ENCODE peak calls at places on chromosomes 2 and 18, in seven cellular contexts. N is ascending aorta, B is K562, J is A549, P is heart left ventricle, W is colonic mucosa, F is heart right ventricle. A is an unnamed sample.

GRCh38 chr18:22169011-22169888 is at the start of gene GATA6:
- DNase-seq in N (peak; percentile 97), B (peak; percentile 80), J (peak; percentile 75), P (peak; percentile 95), W (peak; percentile 94), F (peak; percentile 89), A (peak; percentile 94)

GRCh38 chr18:39951321-39951720 is 2003.7 kb upstream of the PIK3C3 start:
- DNase-seq in N (no peak), B (no peak), J (no peak), P (no peak), W (no peak), F (no peak), A (peak; percentile 27)

GRCh38 chr2:99420751-99421299 is 69.0 kb downstream of the REV1 start:
- DNase-seq in N (no peak), B (no peak), J (no peak), P (no peak), W (no peak), F (no peak), A (peak; percentile 77)

GRCh38 chr2:30481323-30481800 is 34.3 kb downstream of the LCLAT1 start:
- DNase-seq in N (peak; percentile 63), B (peak; percentile 15), J (no peak), P (peak; percentile 61), W (peak; percentile 50), F (peak; percentile 18), A (peak; percentile 48)

GRCh38 chr2:23280401-23280800 is 104.6 kb upstream of the KLHL29 start:
- DNase-seq in N (no peak), B (no peak), J (no peak), P (no peak), W (no peak), F (no peak), A (no peak)

GRCh38 chr2:222862068-222862914 is 1.5 kb downstream of the ACSL3 start:
- DNase-seq in N (no peak), B (no peak), J (no peak), P (no peak), W (peak; percentile 52), F (no peak), A (peak; percentile 75)

GRCh38 chr2:240559271-240559670 is 886 bp upstream of the DUSP28 start:
- DNase-seq in N (no peak), B (no peak), J (no peak), P (no peak), W (no peak), F (no peak), A (no peak)

GRCh38 chr2:158998486-158999248 is 30.2 kb downstream of the TANC1 start:
- DNase-seq in N (peak; percentile 70), B (no peak), J (no peak), P (no peak), W (no peak), F (no peak), A (peak; percentile 91)

GRCh38 chr2:173815778-173816177 is 149.4 kb downstream of the SP3 start:
- DNase-seq in N (peak; percentile 15), B (peak; percentile 64), J (no peak), P (no peak), W (no peak), F (no peak), A (no peak)

GRCh38 chr2:65706376-65706775 is 274.0 kb upstream of the SPRED2 start:
- DNase-seq in N (no peak), B (no peak), J (no peak), P (no peak), W (no peak), F (no peak), A (peak; percentile 61)

GRCh38 chr2:175744000-175744399 is 258.1 kb downstream of the LNPK start:
- DNase-seq in N (no peak), B (no peak), J (no peak), P (no peak), W (no peak), F (no peak), A (peak; percentile 32)

GRCh38 chr2:44623622-44624351 is 262.0 kb downstream of the CAMKMT start:
- DNase-seq in N (no peak), B (no peak), J (no peak), P (no peak), W (no peak), F (no peak), A (no peak)

GRCh38 chr2:225806105-225806504 is 406.6 kb downstream of the NYAP2 start:
- DNase-seq in N (no peak), B (no peak), J (no peak), P (no peak), W (no peak), F (no peak), A (peak; percentile 15)

GRCh38 chr18:8480506-8481328 is 128.5 kb upstream of the RAB12 start:
- DNase-seq in N (no peak), B (peak; percentile 30), J (peak; percentile 36), P (peak; percentile 47), W (no peak), F (no peak), A (peak; percentile 60)

GRCh38 chr2:20241973-20242726 is 17.2 kb upstream of the SDC1 start:
- DNase-seq in N (no peak), B (peak; percentile 93), J (peak; percentile 50), P (no peak), W (no peak), F (no peak), A (no peak)

GRCh38 chr2:37098416-37099118 is 14.2 kb downstream of the GPATCH11 start:
- DNase-seq in N (no peak), B (no peak), J (no peak), P (no peak), W (no peak), F (no peak), A (no peak)

GRCh38 chr2:105118960-105119359 is 81.1 kb downstream of the MRPS9 start:
- DNase-seq in N (no peak), B (peak; percentile 35), J (no peak), P (no peak), W (no peak), F (no peak), A (no peak)

DNA sequence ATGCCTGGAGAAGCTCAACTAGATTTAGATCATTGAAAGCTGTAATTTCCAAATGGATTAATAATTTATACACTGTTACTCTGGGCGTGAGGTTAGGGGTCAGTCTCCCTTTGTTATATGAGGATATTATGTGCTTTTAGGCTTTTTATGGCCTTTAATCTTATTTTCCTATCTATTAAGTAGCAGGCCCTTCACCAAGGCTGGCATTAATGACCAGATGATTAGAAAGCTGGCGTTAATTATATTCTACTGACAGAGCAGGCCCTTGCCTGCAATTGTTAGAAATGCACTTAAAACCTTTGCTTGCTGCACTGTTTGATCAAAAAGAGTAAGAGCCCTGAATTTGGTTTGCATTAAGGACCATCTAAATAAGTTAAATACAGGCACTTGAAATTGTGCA is 75.3 kb downstream of the EPAS1 start:
- DNase-seq in N (no peak), B (no peak), J (no peak), P (no peak), W (no peak), F (no peak), A (no peak)
- H3K4me1 ChIP-seq in N (no peaks in the 10 kb centered on the region), B (no peaks in the 10 kb centered on the region), J (no peaks in the 10 kb centered on the region), P (no peaks in the 10 kb centered on the region), W (no peaks in the 10 kb centered on the region), F (no peaks in the 10 kb centered on the region), A (no peaks in the 10 kb centered on the region)

GRCh38 chr2:164873096-164873670 is 31.6 kb upstream of the COBLL1 start:
- DNase-seq in N (no peak), B (no peak), J (no peak), P (no peak), W (no peak), F (no peak), A (no peak)

GRCh38 chr2:164877927-164878326 is 36.3 kb upstream of the COBLL1 start:
- DNase-seq in N (no peak), B (no peak), J (no peak), P (no peak), W (no peak), F (no peak), A (no peak)

GRCh38 chr2:164877169-164877568 is 35.5 kb upstream of the COBLL1 start:
- DNase-seq in N (no peak), B (no peak), J (no peak), P (no peak), W (no peak), F (no peak), A (no peak)

GRCh38 chr2:164871404-164871803 is 29.8 kb upstream of the COBLL1 start:
- DNase-seq in N (no peak), B (no peak), J (no peak), P (no peak), W (no peak), F (no peak), A (no peak)

DNA sequence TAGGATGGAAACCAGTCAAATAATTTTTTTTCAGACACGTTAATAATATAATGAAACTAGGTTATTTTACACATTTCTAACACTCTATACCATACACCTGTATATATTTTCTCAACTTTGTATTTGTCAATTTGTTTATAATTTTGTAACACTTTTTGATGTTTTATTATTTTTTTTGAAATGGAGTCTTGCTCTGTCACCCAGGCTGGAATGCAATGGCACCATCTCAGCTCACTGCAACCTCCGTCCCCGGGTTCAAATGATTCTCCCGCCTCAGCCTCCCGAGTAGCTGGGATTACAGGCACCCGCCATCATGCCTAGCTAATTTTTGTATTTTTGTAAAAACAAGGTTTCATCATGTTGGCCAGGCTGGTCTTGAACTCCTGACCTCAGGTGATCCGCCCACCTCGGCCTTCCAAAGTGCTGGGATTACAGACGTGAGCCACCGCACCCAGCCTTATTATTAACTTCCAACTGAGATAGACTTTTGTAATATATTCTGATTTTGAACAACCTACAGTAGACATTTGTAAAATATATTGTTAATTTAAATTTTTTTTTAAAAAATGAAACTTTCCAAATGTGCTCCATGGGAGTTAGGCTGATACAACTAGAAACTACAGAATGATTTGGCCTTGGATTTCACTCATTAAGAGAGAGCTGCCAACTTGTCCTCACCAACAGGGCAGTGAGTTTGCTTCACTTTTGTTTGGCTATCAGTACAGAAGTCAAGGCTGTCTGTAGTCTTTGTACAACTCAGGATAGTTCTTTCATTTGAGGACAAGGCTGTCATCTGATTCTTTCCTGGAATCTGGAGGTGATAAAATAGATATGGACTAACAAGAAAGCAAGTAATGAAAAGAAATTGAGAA is 33.9 kb upstream of the COBLL1 start:
- DNase-seq in N (no peak), B (no peak), J (no peak), P (no peak), W (no peak), F (no peak), A (no peak)
- H3K27ac ChIP-seq in N (no peak overlapping the region), B (no peak overlapping the region), J (no peak overlapping the region), P (no peak overlapping the region), W (no peak overlapping the region), F (no peak overlapping the region), A (no peak overlapping the region)

DNA sequence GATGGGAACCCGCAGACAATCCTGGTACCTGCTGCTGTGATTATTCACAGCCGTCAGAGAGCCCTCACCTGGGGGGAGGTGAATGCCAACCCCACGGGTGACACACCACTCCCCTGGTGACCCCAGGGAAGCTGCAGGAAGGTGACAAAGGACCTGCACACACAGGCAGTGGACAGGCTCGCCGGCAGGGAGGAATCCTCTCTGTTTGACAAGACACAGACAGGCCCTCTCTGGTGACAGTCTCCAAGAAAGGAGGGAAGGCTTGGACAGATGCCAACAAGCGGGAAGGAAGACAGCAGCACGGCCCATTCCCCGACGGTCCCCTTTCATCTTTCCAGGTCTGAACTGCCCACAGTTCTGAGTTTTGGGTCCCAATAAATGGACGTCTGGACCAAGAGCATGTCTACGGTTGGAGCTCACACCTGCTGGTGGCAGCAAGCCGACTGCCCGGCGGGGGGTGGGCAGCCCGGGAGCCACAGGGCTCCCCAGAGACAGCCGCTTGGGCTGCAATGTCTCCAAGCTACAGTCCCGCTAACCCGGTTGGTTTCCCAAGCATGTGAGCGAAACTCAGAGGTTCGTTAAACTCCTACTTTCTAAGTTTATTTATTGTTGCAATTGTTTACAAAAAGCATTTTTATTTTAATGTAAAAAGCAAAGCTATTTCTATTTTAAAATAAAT is 31.8 kb downstream of the HDAC4 start:
- DNase-seq in N (no peak), B (no peak), J (no peak), P (no peak), W (no peak), F (no peak), A (no peak)
- H3K4me1 ChIP-seq in N (no peaks in the 10 kb centered on the region), B (no peaks in the 10 kb centered on the region), J (no peaks in the 10 kb centered on the region), P (no peaks in the 10 kb centered on the region), W (no peaks in the 10 kb centered on the region), F (no peaks in the 10 kb centered on the region), A (no peaks in the 10 kb centered on the region)

GRCh38 chr18:66432636-66433035 is 171.3 kb downstream of the CDH19 start:
- DNase-seq in N (no peak), B (no peak), J (no peak), P (no peak), W (no peak), F (no peak), A (no peak)
- H3K27ac ChIP-seq in N (no peak overlapping the region), B (no peak overlapping the region), J (no peak overlapping the region), P (no peak overlapping the region), W (no peak overlapping the region), F (no peak overlapping the region), A (no peak overlapping the region)

A was measured in fibroblast of lung.